ENCODE peak calls at places on chromosomes 12 and 14, in four cellular contexts. One of them, this sample, is unnamed.

GRCh38 chr12:112170376-112170775 is 45.0 kb downstream of the TRAFD1 start:
- DNase-seq in right lobe of liver: no peak
- DNase-seq in ovary: no peak
- DNase-seq in stomach: no peak
- DNase-seq in this sample: no peak

GRCh38 chr14:49853572-49854375 is 1.2 kb upstream of the NEMF start:
- DNase-seq in stomach: peak; percentile 78
- DNase-seq in right lobe of liver: peak; percentile 79
- DNase-seq in ovary: peak; percentile 69
- DNase-seq in this sample: peak; percentile 82

GRCh38 chr14:105091335-105092123 is 26.3 kb upstream of the GPR132 start:
- DNase-seq in right lobe of liver: peak; percentile 97
- DNase-seq in ovary: peak; percentile 65
- DNase-seq in stomach: peak; percentile 94
- DNase-seq in this sample: peak; percentile 92

GRCh38 chr12:128861226-128862016 is 8.1 kb downstream of the GLT1D1 start:
- DNase-seq in ovary: no peak
- DNase-seq in right lobe of liver: peak; percentile 90
- DNase-seq in stomach: no peak
- DNase-seq in this sample: no peak

GRCh38 chr14:43356984-43357545 is 1150.0 kb downstream of the FSCB start:
- DNase-seq in right lobe of liver: no peak
- DNase-seq in stomach: no peak
- DNase-seq in ovary: no peak
- DNase-seq in this sample: peak; percentile 36

GRCh38 chr14:102076793-102077759 is 9.8 kb downstream of the HSP90AA1 start:
- DNase-seq in ovary: no peak
- DNase-seq in stomach: no peak
- DNase-seq in right lobe of liver: no peak
- DNase-seq in this sample: no peak

GRCh38 chr12:130761537-130762318 is 45.6 kb upstream of the RIMBP2 start:
- DNase-seq in right lobe of liver: no peak
- DNase-seq in ovary: peak; percentile 72
- DNase-seq in stomach: no peak
- DNase-seq in this sample: peak; percentile 44

GRCh38 chr14:68663385-68664076 is 129.3 kb downstream of the ZFP36L1 start:
- DNase-seq in stomach: no peak
- DNase-seq in ovary: no peak
- DNase-seq in right lobe of liver: peak; percentile 26
- DNase-seq in this sample: peak; percentile 2

GRCh38 chr12:125856899-125857298 is 791.7 kb downstream of the AACS start:
- DNase-seq in right lobe of liver: no peak
- DNase-seq in ovary: no peak
- DNase-seq in stomach: no peak
- DNase-seq in this sample: no peak

GRCh38 chr12:81668475-81668874 is 90.7 kb downstream of the PPFIA2 start:
- DNase-seq in right lobe of liver: no peak
- DNase-seq in stomach: no peak
- DNase-seq in ovary: no peak
- DNase-seq in this sample: no peak

GRCh38 chr12:47903927-47904646 is 707 bp downstream of the VDR start:
- DNase-seq in ovary: no peak
- DNase-seq in right lobe of liver: no peak
- DNase-seq in stomach: peak; percentile 66
- DNase-seq in this sample: peak; percentile 67

GRCh38 chr12:76587428-76588178 is 28.0 kb upstream of the OSBPL8 start:
- DNase-seq in stomach: no peak
- DNase-seq in right lobe of liver: no peak
- DNase-seq in ovary: no peak
- DNase-seq in this sample: no peak

GRCh38 chr14:81246561-81247270 is 26.0 kb upstream of the GTF2A1 start:
- DNase-seq in ovary: no peak
- DNase-seq in right lobe of liver: no peak
- DNase-seq in stomach: no peak
- DNase-seq in this sample: no peak

GRCh38 chr12:27987311-27987710 is 14.8 kb upstream of the PTHLH start:
- DNase-seq in right lobe of liver: no peak
- DNase-seq in stomach: no peak
- DNase-seq in ovary: no peak
- DNase-seq in this sample: no peak

GRCh38 chr14:58092231-58092630 is 59.8 kb downstream of the ARMH4 start:
- DNase-seq in right lobe of liver: no peak
- DNase-seq in stomach: no peak
- DNase-seq in ovary: no peak
- DNase-seq in this sample: no peak

GRCh38 chr12:7498832-7499231 is 4.7 kb downstream of the CD163 start:
- DNase-seq in ovary: no peak
- DNase-seq in stomach: no peak
- DNase-seq in right lobe of liver: no peak
- DNase-seq in this sample: no peak

GRCh38 chr14:24348186-24348585 is 8.4 kb upstream of the RIPK3 start:
- DNase-seq in ovary: no peak
- DNase-seq in right lobe of liver: no peak
- DNase-seq in stomach: no peak
- DNase-seq in this sample: no peak

GRCh38 chr12:96257550-96258392 is 63.6 kb downstream of the ELK3 start:
- DNase-seq in ovary: no peak
- DNase-seq in right lobe of liver: no peak
- DNase-seq in stomach: no peak
- DNase-seq in this sample: no peak

GRCh38 chr12:32507559-32508276 is 108.4 kb downstream of the FGD4 start:
- DNase-seq in ovary: no peak
- DNase-seq in stomach: no peak
- DNase-seq in right lobe of liver: no peak
- DNase-seq in this sample: no peak
- H3K4me3 ChIP-seq in ovary: no peak overlapping the region
- H3K4me3 ChIP-seq in stomach: no peak overlapping the region
- H3K4me3 ChIP-seq in right lobe of liver: no peak overlapping the region
- H3K4me3 ChIP-seq in this sample: no peak overlapping the region

GRCh38 chr12:104699489-104700194 is 242.9 kb downstream of the CHST11 start:
- DNase-seq in right lobe of liver: no peak
- DNase-seq in ovary: no peak
- DNase-seq in stomach: no peak
- DNase-seq in this sample: no peak

GRCh38 chr12:104698871-104699270 is 242.1 kb downstream of the CHST11 start:
- DNase-seq in ovary: no peak
- DNase-seq in stomach: no peak
- DNase-seq in right lobe of liver: no peak
- DNase-seq in this sample: no peak

GRCh38 chr12:104701756-104702155 is 245.0 kb downstream of the CHST11 start:
- DNase-seq in right lobe of liver: no peak
- DNase-seq in stomach: peak; percentile 65
- DNase-seq in ovary: peak; percentile 30
- DNase-seq in this sample: no peak

GRCh38 chr12:104701301-104701700 is 244.6 kb downstream of the CHST11 start:
- DNase-seq in ovary: peak; percentile 10
- DNase-seq in right lobe of liver: no peak
- DNase-seq in stomach: no peak
- DNase-seq in this sample: no peak

DNA sequence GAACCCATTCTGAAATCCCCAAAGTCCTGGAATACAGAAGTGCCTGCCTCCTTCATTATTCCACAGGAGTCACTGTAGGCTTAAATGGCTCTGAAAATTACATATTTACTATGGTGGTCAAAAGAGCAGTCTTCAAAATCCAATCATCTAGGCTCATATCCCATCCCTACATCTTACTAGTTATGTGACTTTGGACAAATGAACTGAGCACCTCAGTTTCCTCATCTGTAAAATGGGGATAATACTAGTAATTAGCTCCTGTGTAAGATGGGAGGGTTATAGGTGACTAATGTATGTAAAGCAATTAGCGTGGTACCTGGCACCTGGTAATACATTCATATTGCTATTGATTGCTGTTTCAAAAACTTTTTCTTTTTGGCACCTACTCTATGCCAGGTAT is 243.6 kb downstream of the CHST11 start:
- DNase-seq in stomach: no peak
- DNase-seq in right lobe of liver: no peak
- DNase-seq in ovary: no peak
- DNase-seq in this sample: no peak
- H3K27ac ChIP-seq in stomach: no peak overlapping the region
- H3K27ac ChIP-seq in right lobe of liver: no peak overlapping the region
- H3K27ac ChIP-seq in ovary: no peak overlapping the region
- H3K27ac ChIP-seq in this sample: no peak overlapping the region

DNA sequence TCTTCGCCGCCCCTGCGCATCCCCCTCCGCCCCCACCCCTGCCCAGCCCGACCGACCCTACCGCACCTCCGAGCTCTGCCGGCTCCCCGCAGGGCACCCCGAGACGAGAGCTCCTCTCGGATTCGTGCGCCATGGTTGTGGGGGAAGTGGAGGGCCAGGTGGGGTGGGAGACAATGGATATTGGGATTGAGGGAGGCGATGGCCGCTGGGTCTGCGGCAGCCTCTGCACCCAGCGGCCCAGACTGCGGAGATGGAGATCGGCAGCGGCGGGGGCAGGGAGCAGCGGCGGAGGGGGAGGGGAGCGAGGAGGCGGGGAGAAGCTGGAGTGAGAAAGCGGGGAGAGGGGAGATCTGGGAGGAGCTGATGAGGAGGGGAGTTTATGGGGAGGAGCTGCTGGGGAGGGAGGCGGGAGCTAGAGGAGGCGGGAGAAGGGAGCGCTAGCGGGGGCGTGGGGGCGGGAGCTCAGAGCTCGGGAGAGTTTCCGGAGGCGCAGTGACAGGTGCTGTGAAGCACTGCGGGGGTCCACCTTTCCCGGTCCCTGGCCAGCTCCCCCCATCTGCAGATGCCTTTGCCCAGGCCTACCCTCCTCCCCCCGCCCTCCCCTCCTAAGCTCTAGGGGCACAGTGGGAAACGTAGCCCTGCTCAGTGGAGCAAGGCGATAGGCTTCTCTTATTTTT is at the start of gene SALL2:
- DNase-seq in ovary: peak; percentile 85
- DNase-seq in stomach: peak; percentile 72
- DNase-seq in right lobe of liver: peak; percentile 57
- DNase-seq in this sample: peak; percentile 81
- H3K4me3 ChIP-seq in ovary: peak within 1 kb of the TSS; percentile 58
- H3K4me3 ChIP-seq in stomach: peak within 1 kb of the TSS; percentile 87
- H3K4me3 ChIP-seq in right lobe of liver: peak within 1 kb of the TSS; percentile 53
- H3K4me3 ChIP-seq in this sample: peak within 1 kb of the TSS; percentile 87

GRCh38 chr12:32265920-32266319 is 133.4 kb upstream of the FGD4 start:
- DNase-seq in stomach: no peak
- DNase-seq in right lobe of liver: no peak
- DNase-seq in ovary: no peak
- DNase-seq in this sample: no peak

GRCh38 chr12:32264995-32265394 is 134.4 kb upstream of the FGD4 start:
- DNase-seq in ovary: no peak
- DNase-seq in stomach: no peak
- DNase-seq in right lobe of liver: no peak
- DNase-seq in this sample: no peak

GRCh38 chr12:32266756-32267155 is 132.6 kb upstream of the FGD4 start:
- DNase-seq in right lobe of liver: no peak
- DNase-seq in stomach: no peak
- DNase-seq in ovary: no peak
- DNase-seq in this sample: no peak

GRCh38 chr12:32261638-32262037 is 137.7 kb upstream of the FGD4 start:
- DNase-seq in stomach: no peak
- DNase-seq in ovary: no peak
- DNase-seq in right lobe of liver: no peak
- DNase-seq in this sample: no peak

DNA sequence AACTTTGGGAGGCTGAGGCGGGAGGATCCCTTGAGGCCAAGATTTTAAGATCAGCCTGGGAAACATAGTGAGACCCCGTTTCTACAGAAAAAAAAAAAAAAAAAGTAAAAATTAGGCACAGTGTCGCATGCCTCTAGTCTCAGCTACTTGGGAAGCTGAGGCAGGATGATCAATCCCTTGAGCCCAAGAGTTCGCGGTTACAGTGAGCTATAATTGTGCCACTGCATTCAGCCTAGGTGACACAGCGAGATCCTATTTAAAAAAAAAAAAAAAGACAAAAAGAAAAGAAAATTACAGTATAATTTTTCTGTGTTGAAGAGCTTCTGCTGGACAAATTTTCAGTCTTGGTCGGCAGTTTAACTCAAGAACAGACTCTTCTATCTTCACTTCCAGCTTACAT is 133.9 kb upstream of the FGD4 start:
- DNase-seq in right lobe of liver: no peak
- DNase-seq in stomach: no peak
- DNase-seq in ovary: no peak
- DNase-seq in this sample: no peak
- H3K27ac ChIP-seq in right lobe of liver: no peak overlapping the region
- H3K27ac ChIP-seq in stomach: no peak overlapping the region
- H3K27ac ChIP-seq in ovary: no peak overlapping the region
- H3K27ac ChIP-seq in this sample: no peak overlapping the region

DNA sequence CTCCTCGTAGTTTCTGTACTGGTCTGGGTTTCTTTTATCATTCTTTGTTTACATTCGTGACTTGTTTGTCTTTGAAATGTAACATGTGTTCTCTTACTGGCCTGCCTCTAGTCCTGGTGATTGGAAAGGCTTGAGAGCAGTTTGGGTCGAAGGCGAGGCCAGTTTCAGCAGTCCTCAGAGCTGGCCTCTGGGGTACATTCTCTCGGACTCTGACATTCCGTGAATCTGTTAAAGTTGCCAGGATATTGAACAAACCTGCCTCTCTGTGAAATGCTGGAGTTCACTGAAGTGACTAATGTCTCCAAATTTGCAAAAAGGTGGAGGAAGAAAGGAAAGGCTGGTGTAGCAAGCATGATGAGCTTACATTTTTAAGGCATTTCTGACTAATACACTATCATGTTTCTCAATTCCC is 1.5 kb downstream of the PLEKHA5 start:
- DNase-seq in stomach: peak; percentile 33
- DNase-seq in right lobe of liver: peak; percentile 80
- DNase-seq in ovary: peak; percentile 45
- DNase-seq in this sample: peak; percentile 21
- H3K4me3 ChIP-seq in stomach: peak overlapping the region; percentile 98
- H3K4me3 ChIP-seq in right lobe of liver: peak overlapping the region; percentile 79
- H3K4me3 ChIP-seq in ovary: peak overlapping the region; percentile 98
- H3K4me3 ChIP-seq in this sample: peak overlapping the region; percentile 87

GRCh38 chr14:98773814-98774213 is 498.2 kb downstream of the BCL11B start:
- DNase-seq in right lobe of liver: no peak
- DNase-seq in ovary: no peak
- DNase-seq in stomach: no peak
- DNase-seq in this sample: no peak
- H3K27ac ChIP-seq in right lobe of liver: no peak overlapping the region
- H3K27ac ChIP-seq in ovary: no peak overlapping the region
- H3K27ac ChIP-seq in stomach: no peak overlapping the region
- H3K27ac ChIP-seq in this sample: no peak overlapping the region

This sample was measured in body of pancreas.